ENCODE peak calls at places on chromosomes 3 and 15, in seven cellular contexts. U, O, Y, D, W, X and G are unnamed samples.
A peak's percentile ranks its signal among the peaks of the same experiment; 100 is the strongest.

GRCh38 chr3:142875583-142876207 is 13.2 kb downstream of the PCOLCE2 start:
- DNase-seq in Y (no peak), O (no peak), W (no peak), D (no peak), X (no peak), U (no peak), G (no peak)

GRCh38 chr3:197017003-197017402 is 12.6 kb downstream of the MELTF start:
- DNase-seq in Y (no peak), W (no peak), D (no peak), U (no peak), X (no peak), O (no peak), G (no peak)

GRCh38 chr15:96893159-96893906 is 562.8 kb downstream of the NR2F2 start:
- DNase-seq in X (no peak), U (no peak), Y (no peak), O (peak; percentile 29), D (peak; percentile 30), W (no peak), G (peak; percentile 8)

GRCh38 chr15:63048986-63049665 is 6.6 kb downstream of the TPM1 start:
- DNase-seq in X (peak; percentile 62), U (peak; percentile 45), O (peak; percentile 43), W (no peak), D (no peak), Y (no peak), G (no peak)

GRCh38 chr3:39941941-39942340 is 132.5 kb downstream of the MYRIP start:
- DNase-seq in U (no peak), X (no peak), W (no peak), D (no peak), Y (no peak), O (no peak), G (no peak)

GRCh38 chr15:67805871-67806538 is 19.3 kb upstream of the SKOR1 start:
- DNase-seq in D (no peak), Y (no peak), O (no peak), X (no peak), U (no peak), W (no peak), G (no peak)

GRCh38 chr3:129050556-129051295 is 9.9 kb upstream of the GP9 start:
- DNase-seq in W (no peak), Y (no peak), U (no peak), D (no peak), X (no peak), O (no peak), G (no peak)

GRCh38 chr3:120432105-120432860 is 18.5 kb downstream of the FSTL1 start:
- DNase-seq in X (peak; percentile 94), D (no peak), O (no peak), Y (no peak), U (no peak), W (no peak), G (peak; percentile 71)

GRCh38 chr15:73792429-73792828 is 39.3 kb upstream of the INSYN1 start:
- DNase-seq in W (no peak), O (no peak), X (no peak), D (no peak), U (no peak), Y (no peak), G (no peak)

GRCh38 chr3:127425505-127426443 is 137.9 kb upstream of the PRR20G start:
- DNase-seq in W (no peak), D (no peak), Y (no peak), U (no peak), X (no peak), O (no peak), G (no peak)